ENCODE peak calls at places on chromosomes 6 and 20, in five cellular contexts. D is mesendoderm, G is iPS DF 6.9, A is tibial nerve, C is gastrocnemius medialis. Q is an unnamed sample.
A peak's percentile ranks its signal among the peaks of the same experiment; 100 is the strongest.

GRCh38 chr20:47999166-47999565 is 213.9 kb upstream of the SULF2 start:
- DNase-seq in C (no peak), G (no peak), A (no peak), D (no peak), Q (no peak)

GRCh38 chr6:165227644-165228329 is 81.6 kb downstream of the C6orf118 start:
- DNase-seq in A (no peak), C (no peak), G (no peak), D (no peak), Q (no peak)

GRCh38 chr6:7726416-7727149 is 684 bp downstream of the BMP6 start:
- DNase-seq in D (peak; percentile 50), A (no peak), C (no peak), G (no peak), Q (no peak)

GRCh38 chr6:112846711-112847110 is 499.6 kb downstream of the RFPL4B start:
- DNase-seq in A (no peak), C (no peak), G (no peak), D (no peak), Q (no peak)

GRCh38 chr6:144216668-144217218 is 66.4 kb downstream of the STX11 start:
- DNase-seq in A (no peak), G (no peak), C (no peak), D (no peak), Q (no peak)

GRCh38 chr6:167799033-167799933 is 27.4 kb upstream of the AFDN start:
- DNase-seq in G (no peak), C (peak; percentile 20), D (peak; percentile 34), A (no peak), Q (no peak)

GRCh38 chr20:48523191-48523757 is 304.5 kb downstream of the PREX1 start:
- DNase-seq in D (peak; percentile 88), A (peak; percentile 12), C (no peak), G (peak; percentile 57), Q (peak; percentile 38)

GRCh38 chr6:43676962-43677606 is 10.5 kb downstream of the MRPS18A start:
- DNase-seq in G (no peak), D (no peak), A (no peak), C (peak; percentile 89), Q (no peak)

GRCh38 chr6:5584072-5584471 is 322.8 kb downstream of the FARS2 start:
- DNase-seq in G (no peak), A (no peak), D (no peak), C (no peak), Q (no peak)

GRCh38 chr6:3749991-3750323 is 1.6 kb downstream of the PXDC1 start:
- DNase-seq in D (peak; percentile 51), A (peak; percentile 80), G (no peak), C (peak; percentile 50), Q (peak; percentile 57)

GRCh38 chr6:73515204-73516101 is 5.4 kb downstream of the EEF1A1 start:
- DNase-seq in D (peak; percentile 85), G (no peak), A (peak; percentile 60), C (peak; percentile 31), Q (peak; percentile 69)

GRCh38 chr6:56314683-56315523 is 67.5 kb upstream of the COL21A1 start:
- DNase-seq in A (no peak), C (no peak), G (peak; percentile 39), D (peak; percentile 49), Q (peak; percentile 33)

GRCh38 chr6:27839303-27840081 is 72.7 kb downstream of the OR2B2 start:
- DNase-seq in G (no peak), D (peak; percentile 58), A (peak; percentile 33), C (no peak), Q (peak; percentile 70)

GRCh38 chr20:61608275-61609085 is 356.4 kb downstream of the CDH4 start:
- DNase-seq in A (no peak), C (no peak), D (peak; percentile 60), G (peak; percentile 43), Q (no peak)

GRCh38 chr6:114740547-114740946 is 397.7 kb upstream of the HS3ST5 start:
- DNase-seq in A (no peak), G (no peak), C (no peak), D (peak; percentile 42), Q (no peak)

GRCh38 chr6:129641344-129641743 is 68.6 kb downstream of the ARHGAP18 start:
- DNase-seq in A (no peak), G (no peak), D (no peak), C (no peak), Q (no peak)

GRCh38 chr6:119067091-119067490 is 11.4 kb downstream of the FAM184A start:
- DNase-seq in A (no peak), D (peak; percentile 74), G (no peak), C (no peak), Q (peak; percentile 20)

GRCh38 chr6:149864578-149865535 is 698 bp upstream of the LRP11 start:
- DNase-seq in G (no peak), D (peak; percentile 73), A (peak; percentile 59), C (no peak), Q (peak; percentile 67)

GRCh38 chr20:9363673-9364072 is 150.7 kb upstream of the LAMP5 start:
- DNase-seq in D (no peak), G (no peak), A (no peak), C (no peak), Q (peak; percentile 52)

GRCh38 chr6:135096403-135097130 is 41.9 kb upstream of the HBS1L start:
- DNase-seq in C (no peak), A (no peak), D (no peak), G (no peak), Q (no peak)

GRCh38 chr6:65123516-65123915 is 583.5 kb downstream of the EYS start:
- DNase-seq in A (no peak), G (no peak), C (no peak), D (no peak), Q (no peak)

GRCh38 chr20:57315083-57315963 is 14.3 kb upstream of the SPO11 start:
- DNase-seq in G (no peak), A (no peak), D (no peak), C (no peak), Q (no peak)

GRCh38 chr20:24462461-24463010 is 6.9 kb upstream of the SYNDIG1 start:
- DNase-seq in D (no peak), G (no peak), C (no peak), A (no peak), Q (no peak)

GRCh38 chr6:16736856-16737255 is 24.4 kb downstream of the ATXN1 start:
- DNase-seq in C (no peak), D (no peak), A (no peak), G (no peak), Q (no peak)

GRCh38 chr20:58652606-58653303 is 1.7 kb downstream of the STX16 start:
- DNase-seq in D (no peak), G (no peak), A (no peak), C (no peak), Q (peak; percentile 26)

GRCh38 chr6:150235218-150235617 is 92.4 kb downstream of the PPP1R14C start:
- DNase-seq in G (no peak), A (no peak), D (no peak), C (no peak), Q (no peak)

GRCh38 chr6:158662607-158663464 is 13.0 kb downstream of the SYTL3 start:
- DNase-seq in C (peak; percentile 59), G (no peak), A (no peak), D (no peak), Q (no peak)

DNA sequence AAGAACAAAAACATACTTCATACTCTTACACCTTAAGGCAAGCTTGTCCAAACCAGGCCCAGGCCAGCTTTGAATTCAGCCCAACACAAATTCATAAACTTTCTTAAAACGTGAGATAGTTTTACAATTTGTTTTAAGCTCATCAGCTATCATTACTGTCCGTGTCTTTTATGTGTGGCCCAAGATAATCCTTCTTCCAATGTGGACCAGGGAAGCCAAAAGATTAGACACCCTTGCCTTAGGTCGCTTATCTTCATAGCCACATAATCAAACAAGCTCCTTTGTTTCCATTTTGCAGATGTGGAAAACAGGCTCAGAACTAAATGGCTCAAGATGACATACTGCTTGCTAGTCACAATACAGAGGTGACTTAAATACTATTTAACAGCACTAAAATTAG is 6.0 kb downstream of the SALL4 start:
- DNase-seq in D (peak; percentile 28), G (no peak), C (no peak), A (no peak), Q (no peak)
- H3K4me3 ChIP-seq in D (no peak overlapping the region), G (no peak overlapping the region), C (no peak overlapping the region), A (no peak overlapping the region), Q (no peak overlapping the region)

GRCh38 chr20:60031107-60031506 is 72.9 kb downstream of the CDH26 start:
- DNase-seq in G (no peak), D (no peak), A (no peak), C (no peak), Q (no peak)
- H3K27ac ChIP-seq in G (no peak overlapping the region), D (no peak overlapping the region), A (no peak overlapping the region), C (no peak overlapping the region), Q (no peak overlapping the region)

GRCh38 chr6:47241742-47242482 is 67.8 kb downstream of the TNFRSF21 start:
- DNase-seq in D (no peak), G (no peak), C (peak; percentile 47), A (no peak), Q (no peak)

GRCh38 chr6:47242483-47243386 is 67.0 kb downstream of the TNFRSF21 start:
- DNase-seq in G (no peak), C (peak; percentile 76), A (peak; percentile 52), D (peak; percentile 79), Q (peak; percentile 93)

GRCh38 chr6:47238456-47238995 is 71.2 kb downstream of the TNFRSF21 start:
- DNase-seq in D (peak; percentile 39), A (no peak), C (no peak), G (no peak), Q (peak; percentile 79)

GRCh38 chr6:47235964-47236760 is 73.5 kb downstream of the TNFRSF21 start:
- DNase-seq in D (no peak), A (no peak), C (no peak), G (no peak), Q (peak; percentile 89)

DNA sequence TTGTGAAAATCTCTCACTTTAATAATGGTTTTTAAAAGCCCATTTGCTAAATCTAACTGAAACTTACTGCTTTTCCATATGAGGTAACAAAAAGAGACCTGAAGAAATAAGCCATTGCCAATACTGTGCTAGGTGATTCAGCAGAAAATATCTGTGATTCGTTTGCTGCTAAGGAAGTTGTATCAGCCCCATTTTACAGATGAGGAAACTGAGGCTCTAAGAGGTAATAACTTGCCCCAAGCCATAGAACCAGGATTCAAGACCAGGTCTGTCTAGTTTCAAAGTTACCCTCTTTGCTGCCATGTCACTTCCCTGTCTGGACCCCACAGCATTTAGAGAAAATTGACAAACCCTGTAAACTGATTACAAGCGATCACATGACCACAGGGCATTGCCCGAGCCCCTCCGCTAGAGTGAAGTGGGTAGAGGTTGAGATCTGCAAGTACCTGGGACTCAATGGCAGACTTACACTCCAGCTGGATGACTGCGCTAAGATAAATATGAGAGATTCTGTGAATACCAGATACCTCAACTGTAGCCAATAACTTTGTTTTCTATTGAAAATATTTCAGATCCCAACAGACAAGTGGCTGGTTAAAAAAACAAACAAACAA is 69.3 kb downstream of the TNFRSF21 start:
- DNase-seq in D (no peak), A (no peak), C (no peak), G (no peak), Q (no peak)
- H3K36me3 ChIP-seq in D (no peaks in the 10 kb centered on the region), A (no peaks in the 10 kb centered on the region), C (no peaks in the 10 kb centered on the region), G (no peaks in the 10 kb centered on the region), Q (no peaks in the 10 kb centered on the region)

DNA sequence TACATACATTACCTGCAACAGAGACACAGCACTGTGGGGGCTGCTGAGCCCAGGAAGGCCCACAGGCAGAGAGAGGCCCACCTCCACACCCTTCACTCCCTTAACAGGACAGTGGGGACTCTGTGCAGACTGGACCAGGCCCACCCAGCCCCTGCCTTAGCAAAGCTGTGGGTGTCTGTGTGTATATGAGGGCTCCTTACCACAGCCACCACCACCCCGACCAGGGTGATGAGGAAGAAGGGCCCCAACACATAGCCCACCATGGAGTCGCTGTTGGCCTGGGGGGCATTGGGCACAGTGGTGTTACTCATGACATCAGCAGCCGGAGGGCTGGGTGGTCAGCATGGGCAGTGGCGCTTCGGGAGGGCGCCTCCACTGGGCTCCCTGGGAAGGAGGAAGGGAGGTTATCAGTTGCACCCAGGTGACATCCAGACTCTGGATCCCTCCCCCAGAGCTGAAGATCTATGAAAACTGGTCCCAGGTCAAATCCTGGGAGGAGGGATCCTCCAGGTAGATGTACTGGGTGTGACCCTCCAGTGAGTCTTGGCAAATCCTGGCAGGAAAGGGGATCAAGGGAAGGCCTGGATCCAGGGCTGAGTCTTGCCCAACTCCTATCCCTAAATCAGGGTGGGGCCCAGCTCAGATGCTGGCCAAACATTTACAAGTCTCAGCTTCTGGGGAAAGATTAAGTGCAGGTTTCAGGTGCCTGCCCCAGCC is 1.2 kb downstream of the SMIM29 start:
- DNase-seq in G (no peak), D (peak; percentile 37), C (no peak), A (no peak), Q (no peak)
- H3K4me3 ChIP-seq in G (no peak overlapping the region), D (no peak overlapping the region), C (peak overlapping the region; percentile 94), A (peak overlapping the region; percentile 88), Q (no peak overlapping the region)